ENCODE peak calls at places on chromosomes 5 and 9, in six cellular contexts. B is heart left ventricle, E is BJ, U is cardiac fibroblast, O is IMR-90, W is HCT116. Q is an unnamed sample.

GRCh38 chr5:135212361-135213033 is 178.5 kb upstream of the PITX1 start:
- DNase-seq in W (no peak), U (no peak), O (no peak), E (no peak), B (no peak), Q (no peak)

GRCh38 chr9:107750741-107751521 is 261.4 kb upstream of the KLF4 start:
- DNase-seq in B (peak), W (peak), E (peak), O (peak), U (peak), Q (peak)

GRCh38 chr9:28720746-28721145 is 1147.5 kb upstream of the C9orf72 start:
- DNase-seq in W (no peak), E (no peak), U (no peak), B (no peak), O (no peak), Q (no peak)

GRCh38 chr9:121133104-121133816 is 58.5 kb downstream of the CNTRL start:
- DNase-seq in O (no peak), B (no peak), W (no peak), U (no peak), E (no peak), Q (no peak)

GRCh38 chr5:115424446-115424845 is 120.1 kb downstream of the FEM1C start:
- DNase-seq in B (no peak), U (no peak), E (no peak), W (no peak), O (no peak), Q (no peak)

GRCh38 chr5:92890841-92891244 is 690.2 kb downstream of the NR2F1-AS1 start:
- DNase-seq in O (peak), W (no peak), U (peak), E (no peak), B (no peak), Q (no peak)

GRCh38 chr9:129312251-129312650 is 134.2 kb upstream of the IER5L start:
- DNase-seq in E (no peak), O (no peak), B (no peak), U (no peak), W (no peak), Q (no peak)

GRCh38 chr5:35924950-35925722 is 13.3 kb downstream of the CAPSL start:
- DNase-seq in O (peak), B (peak), E (peak), U (peak), W (peak), Q (no peak)

DNA sequence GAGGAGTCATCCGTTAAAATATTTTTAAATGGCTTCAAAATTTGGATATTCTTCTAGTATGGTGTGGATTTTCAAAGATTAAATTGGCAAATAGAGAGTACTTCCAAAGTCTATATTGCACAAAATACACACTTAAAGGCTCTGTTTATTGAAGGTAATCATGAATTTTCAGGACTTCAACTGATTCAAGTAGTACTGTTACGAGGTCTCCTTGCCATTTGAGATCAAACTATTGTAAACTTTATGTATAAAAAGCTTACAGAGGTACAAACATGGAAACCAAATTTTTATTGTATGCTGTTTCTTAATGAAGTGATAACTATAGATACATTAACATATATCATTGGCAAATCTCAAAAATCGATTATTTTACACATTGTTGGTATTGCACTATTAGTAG is 2.5 kb downstream of the ERBIN start:
- DNase-seq in U (no peak), W (no peak), E (no peak), O (no peak), B (no peak), Q (no peak)
- H3K4me3 ChIP-seq in U (peak), W (no peak), E (peak), O (peak), B (peak), Q (peak)

GRCh38 chr5:170597109-170597741 is 93.4 kb downstream of the KCNIP1 start:
- DNase-seq in U (peak), W (no peak), O (peak), E (peak), B (no peak), Q (peak)

GRCh38 chr5:170603101-170603500 is 99.3 kb downstream of the KCNIP1 start:
- DNase-seq in E (no peak), U (no peak), O (no peak), W (no peak), B (no peak), Q (no peak)

GRCh38 chr5:170596482-170596881 is 92.7 kb downstream of the KCNIP1 start:
- DNase-seq in E (no peak), U (no peak), O (no peak), B (no peak), W (no peak), Q (no peak)

GRCh38 chr5:170601608-170602007 is 97.8 kb downstream of the KCNIP1 start:
- DNase-seq in B (no peak), E (no peak), W (no peak), O (no peak), U (no peak), Q (no peak)

DNA sequence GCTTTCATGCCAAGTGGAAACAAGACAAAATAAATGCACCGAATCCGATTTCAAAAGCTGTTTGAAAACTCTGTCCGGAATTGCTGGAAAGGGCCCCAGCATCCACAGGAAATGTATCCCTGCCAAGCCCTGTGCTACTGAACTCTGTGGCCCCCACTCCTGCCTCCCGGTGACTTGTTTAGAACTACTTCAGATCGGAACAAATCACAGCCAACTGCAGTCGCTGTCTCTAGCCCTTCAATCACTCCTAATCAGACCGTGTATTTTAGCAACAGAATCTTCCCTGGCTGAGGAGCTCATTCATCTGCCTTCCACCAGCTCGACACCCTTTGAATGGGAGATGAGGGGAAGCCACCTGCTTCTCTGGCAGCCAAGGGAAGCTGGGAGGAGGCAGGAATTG is 94.1 kb downstream of the KCNIP1 start:
- DNase-seq in W (no peak), E (no peak), B (no peak), O (no peak), U (peak), Q (no peak)
- H3K4me3 ChIP-seq in W (no peak), E (no peak), B (no peak), O (no peak), U (no peak), Q (no peak)

GRCh38 chr5:19859020-19859419 is 129.0 kb downstream of the CDH18 start:
- DNase-seq in E (no peak), W (no peak), U (no peak), B (no peak), O (no peak), Q (no peak)

GRCh38 chr5:19866088-19866446 is 121.9 kb downstream of the CDH18 start:
- DNase-seq in W (no peak), O (no peak), U (no peak), E (peak), B (no peak), Q (no peak)

GRCh38 chr5:19865336-19866087 is 122.5 kb downstream of the CDH18 start:
- DNase-seq in O (no peak), B (no peak), E (no peak), W (no peak), U (no peak), Q (no peak)

GRCh38 chr5:19862711-19863110 is 125.3 kb downstream of the CDH18 start:
- DNase-seq in O (no peak), U (no peak), B (no peak), W (no peak), E (no peak), Q (no peak)
- H3K4me3 ChIP-seq in O (no peak), U (no peak), B (no peak), W (no peak), E (no peak), Q (no peak)

DNA sequence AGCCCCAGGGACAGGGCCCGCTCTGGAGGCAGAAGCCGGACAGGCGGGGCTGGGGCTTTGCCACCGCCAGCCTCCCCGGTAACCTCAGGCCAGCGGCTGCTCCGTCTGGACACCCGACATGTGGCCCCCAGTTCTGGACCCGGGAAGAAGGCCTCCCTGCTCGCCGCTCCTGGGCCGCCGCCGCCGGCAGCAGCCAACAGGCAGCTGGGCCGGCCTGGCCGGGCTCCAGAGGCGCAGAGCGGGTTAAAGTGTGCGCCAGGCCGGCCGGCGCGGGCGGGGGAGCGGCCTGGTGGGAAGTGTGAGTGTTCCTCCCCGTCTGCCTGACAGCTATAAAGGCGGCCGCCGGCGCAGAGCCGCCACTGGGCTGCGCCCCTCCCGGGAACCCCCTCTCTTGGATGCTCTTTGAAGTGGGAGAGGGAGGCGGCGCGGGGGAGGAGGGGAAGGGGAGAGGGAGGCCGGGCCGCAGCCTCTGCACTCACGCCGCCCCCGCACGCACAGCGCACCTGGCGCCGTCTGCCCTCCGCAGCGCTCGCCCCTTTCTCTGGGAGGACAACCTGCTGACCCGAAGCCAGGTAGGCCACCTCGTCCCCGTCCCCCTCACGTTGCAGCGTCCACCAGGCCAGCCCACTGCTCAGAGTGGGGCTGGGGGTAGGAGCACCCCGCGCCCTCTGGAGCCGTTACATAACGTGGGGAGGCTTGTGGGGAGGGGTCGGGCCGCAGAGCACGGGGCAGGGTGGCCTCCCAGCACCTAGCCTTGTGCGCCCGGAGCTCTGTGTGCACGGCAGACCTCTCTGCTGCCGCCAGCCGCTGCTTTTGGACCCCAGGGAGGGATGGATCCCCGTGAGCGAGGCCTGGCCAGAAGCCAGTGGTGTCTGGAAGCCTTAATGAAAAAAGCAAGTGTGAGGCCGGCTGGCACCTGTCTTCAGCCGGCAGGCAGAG is at the start of gene ADAMTSL2:
- DNase-seq in W (no peak), O (peak), E (no peak), U (peak), B (peak), Q (no peak)
- H3K4me3 ChIP-seq in W (no peak), O (no peak), E (no peak), U (no peak), B (peak), Q (no peak)

GRCh38 chr5:32710859-32711692 is at the start of gene NPR3:
- DNase-seq in E (no peak), O (peak), U (peak), B (peak), W (no peak), Q (no peak)
- H3K4me3 ChIP-seq in E (peak), O (peak), U (peak), B (peak), W (peak), Q (peak)

DNA sequence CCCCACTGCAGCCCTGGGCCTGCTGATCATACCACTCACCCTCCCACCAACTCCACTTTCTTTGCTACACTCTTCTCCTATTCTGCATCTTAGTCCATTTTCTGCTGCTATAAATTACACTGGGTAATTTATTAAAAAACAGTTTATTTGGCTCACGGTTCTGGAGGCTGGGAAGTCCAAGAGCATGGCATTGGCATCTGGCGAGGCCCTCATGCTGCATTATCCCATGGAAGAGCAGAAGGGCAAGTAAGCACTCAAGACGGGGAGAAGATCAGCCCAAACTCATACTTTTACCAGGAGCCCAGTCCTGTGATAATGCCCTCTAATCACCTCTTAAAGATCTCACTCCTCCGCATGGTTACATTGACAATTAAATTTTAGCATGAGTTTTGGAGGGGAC is 9.4 kb downstream of the GLIPR2 start:
- DNase-seq in W (no peak), U (no peak), E (no peak), O (no peak), B (no peak), Q (no peak)
- H3K4me3 ChIP-seq in W (no peak), U (no peak), E (no peak), O (no peak), B (no peak), Q (no peak)

Q was measured in epithelial cell of proximal tubule.